ENCODE peak calls at places on chromosomes 6 and 20, in five cellular contexts. F is HTR-8/SVneo; I is stimulated activated CD8-positive, alpha-beta memory T cell treated with anti-CD3 and anti-CD28 coated beads, Interleukin-7, amount 100 ng/mL, for 48 hours; Q is breast epithelium; K is dermis blood vessel endothelial cell. A is an unnamed sample.

GRCh38 chr20:53447271-53447670 is 146.4 kb downstream of the ZNF217 start:
- DNase-seq in Q (no peak), F (no peak), K (no peak), I (no peak), A (no peak)

GRCh38 chr6:75130784-75131183 is 75.1 kb downstream of the COL12A1 start:
- DNase-seq in K (peak), F (no peak), Q (no peak), I (no peak), A (no peak)

GRCh38 chr6:37538107-37538506 is 38.4 kb upstream of the CCDC167 start:
- DNase-seq in I (no peak), K (peak), Q (no peak), F (peak), A (no peak)

GRCh38 chr20:35171753-35172433 is at the start of gene PROCR:
- DNase-seq in F (peak), Q (peak), I (no peak), K (peak), A (peak)

GRCh38 chr6:137309078-137309762 is 90.0 kb upstream of the IFNGR1 start:
- DNase-seq in K (peak), Q (peak), I (no peak), F (peak), A (peak)

GRCh38 chr20:17938889-17939619 is 29.5 kb downstream of the SNX5 start:
- DNase-seq in K (peak), F (peak), I (peak), Q (no peak), A (peak)

GRCh38 chr6:152356016-152356415 is 281.1 kb downstream of the SYNE1 start:
- DNase-seq in I (no peak), F (no peak), Q (no peak), K (no peak), A (no peak)

GRCh38 chr6:74715362-74716068 is 490.3 kb downstream of the COL12A1 start:
- DNase-seq in K (no peak), Q (no peak), F (peak), I (no peak), A (no peak)

GRCh38 chr6:85364354-85364753 is 85.5 kb upstream of the NT5E start:
- DNase-seq in K (peak), Q (no peak), I (peak), F (peak), A (no peak)